ENCODE peak calls at places on chromosomes 13 and 19, in eight cellular contexts. One of them, this sample, is unnamed.

GRCh38 chr13:110665491-110666254 is 40.2 kb downstream of the CARS2 start:
- DNase-seq in fibroblast of lung: no peak
- DNase-seq in CD4-positive, CD25-positive, alpha-beta regulatory T cell: no peak
- DNase-seq in kidney tubule cell: no peak
- DNase-seq in HT1080: no peak
- DNase-seq in SHP77: no peak
- DNase-seq in nucleus accumbens: no peak
- DNase-seq in stimulated activated CD4-positive, alpha-beta T cell treated with anti-CD3 and anti-CD28 coated beads, Interleukin-15, amount 100 ng/mL, for 1 hour: no peak
- DNase-seq in this sample: no peak

GRCh38 chr13:112657850-112658445 is 31.9 kb upstream of the ATP11A start:
- DNase-seq in fibroblast of lung: peak; percentile 72
- DNase-seq in CD4-positive, CD25-positive, alpha-beta regulatory T cell: no peak
- DNase-seq in kidney tubule cell: peak; percentile 99
- DNase-seq in HT1080: peak; percentile 27
- DNase-seq in SHP77: peak; percentile 43
- DNase-seq in nucleus accumbens: no peak
- DNase-seq in stimulated activated CD4-positive, alpha-beta T cell treated with anti-CD3 and anti-CD28 coated beads, Interleukin-15, amount 100 ng/mL, for 1 hour: no peak
- DNase-seq in this sample: peak; percentile 63

GRCh38 chr19:708154-709141 is at the start of gene PALM:
- DNase-seq in fibroblast of lung: no peak
- DNase-seq in CD4-positive, CD25-positive, alpha-beta regulatory T cell: no peak
- DNase-seq in kidney tubule cell: no peak
- DNase-seq in HT1080: no peak
- DNase-seq in SHP77: no peak
- DNase-seq in nucleus accumbens: peak; percentile 25
- DNase-seq in stimulated activated CD4-positive, alpha-beta T cell treated with anti-CD3 and anti-CD28 coated beads, Interleukin-15, amount 100 ng/mL, for 1 hour: no peak
- DNase-seq in this sample: peak; percentile 15

GRCh38 chr13:114078501-114079451 is 53.6 kb downstream of the RASA3 start:
- DNase-seq in fibroblast of lung: peak; percentile 93
- DNase-seq in CD4-positive, CD25-positive, alpha-beta regulatory T cell: no peak
- DNase-seq in kidney tubule cell: no peak
- DNase-seq in HT1080: no peak
- DNase-seq in SHP77: no peak
- DNase-seq in nucleus accumbens: no peak
- DNase-seq in stimulated activated CD4-positive, alpha-beta T cell treated with anti-CD3 and anti-CD28 coated beads, Interleukin-15, amount 100 ng/mL, for 1 hour: no peak
- DNase-seq in this sample: peak; percentile 84

GRCh38 chr13:24502567-24503375 is 9.8 kb downstream of the PARP4 start:
- DNase-seq in fibroblast of lung: peak; percentile 77
- DNase-seq in CD4-positive, CD25-positive, alpha-beta regulatory T cell: no peak
- DNase-seq in kidney tubule cell: peak; percentile 89
- DNase-seq in HT1080: peak; percentile 77
- DNase-seq in SHP77: no peak
- DNase-seq in nucleus accumbens: no peak
- DNase-seq in stimulated activated CD4-positive, alpha-beta T cell treated with anti-CD3 and anti-CD28 coated beads, Interleukin-15, amount 100 ng/mL, for 1 hour: no peak
- DNase-seq in this sample: peak; percentile 92

GRCh38 chr19:6421075-6422014 is 3.3 kb downstream of the KHSRP start:
- DNase-seq in fibroblast of lung: no peak
- DNase-seq in CD4-positive, CD25-positive, alpha-beta regulatory T cell: no peak
- DNase-seq in kidney tubule cell: no peak
- DNase-seq in HT1080: no peak
- DNase-seq in SHP77: no peak
- DNase-seq in nucleus accumbens: no peak
- DNase-seq in stimulated activated CD4-positive, alpha-beta T cell treated with anti-CD3 and anti-CD28 coated beads, Interleukin-15, amount 100 ng/mL, for 1 hour: no peak
- DNase-seq in this sample: no peak

GRCh38 chr13:60019119-60019993 is 144.4 kb downstream of the DIAPH3 start:
- DNase-seq in fibroblast of lung: peak; percentile 8
- DNase-seq in CD4-positive, CD25-positive, alpha-beta regulatory T cell: peak; percentile 4
- DNase-seq in kidney tubule cell: peak; percentile 18
- DNase-seq in HT1080: no peak
- DNase-seq in SHP77: no peak
- DNase-seq in nucleus accumbens: no peak
- DNase-seq in stimulated activated CD4-positive, alpha-beta T cell treated with anti-CD3 and anti-CD28 coated beads, Interleukin-15, amount 100 ng/mL, for 1 hour: no peak
- DNase-seq in this sample: no peak

GRCh38 chr19:39444598-39445257 is 654 bp upstream of the SUPT5H start:
- DNase-seq in fibroblast of lung: peak; percentile 32
- DNase-seq in CD4-positive, CD25-positive, alpha-beta regulatory T cell: no peak
- DNase-seq in kidney tubule cell: peak; percentile 30
- DNase-seq in HT1080: no peak
- DNase-seq in SHP77: no peak
- DNase-seq in nucleus accumbens: no peak
- DNase-seq in stimulated activated CD4-positive, alpha-beta T cell treated with anti-CD3 and anti-CD28 coated beads, Interleukin-15, amount 100 ng/mL, for 1 hour: no peak
- DNase-seq in this sample: no peak

GRCh38 chr13:32585625-32586021 is 629 bp upstream of the PDS5B start:
- DNase-seq in fibroblast of lung: peak; percentile 56
- DNase-seq in CD4-positive, CD25-positive, alpha-beta regulatory T cell: no peak
- DNase-seq in kidney tubule cell: peak; percentile 12
- DNase-seq in HT1080: no peak
- DNase-seq in SHP77: no peak
- DNase-seq in nucleus accumbens: peak; percentile 9
- DNase-seq in stimulated activated CD4-positive, alpha-beta T cell treated with anti-CD3 and anti-CD28 coated beads, Interleukin-15, amount 100 ng/mL, for 1 hour: no peak
- DNase-seq in this sample: peak; percentile 3

GRCh38 chr13:83057119-83057518 is 825.2 kb downstream of the SLITRK1 start:
- DNase-seq in fibroblast of lung: peak; percentile 38
- DNase-seq in CD4-positive, CD25-positive, alpha-beta regulatory T cell: no peak
- DNase-seq in kidney tubule cell: no peak
- DNase-seq in HT1080: no peak
- DNase-seq in SHP77: no peak
- DNase-seq in nucleus accumbens: no peak
- DNase-seq in stimulated activated CD4-positive, alpha-beta T cell treated with anti-CD3 and anti-CD28 coated beads, Interleukin-15, amount 100 ng/mL, for 1 hour: no peak
- DNase-seq in this sample: peak; percentile 14

GRCh38 chr13:29743229-29743786 is 107.1 kb downstream of the UBL3 start:
- DNase-seq in fibroblast of lung: peak; percentile 76
- DNase-seq in CD4-positive, CD25-positive, alpha-beta regulatory T cell: no peak
- DNase-seq in kidney tubule cell: peak; percentile 46
- DNase-seq in HT1080: no peak
- DNase-seq in SHP77: no peak
- DNase-seq in nucleus accumbens: no peak
- DNase-seq in stimulated activated CD4-positive, alpha-beta T cell treated with anti-CD3 and anti-CD28 coated beads, Interleukin-15, amount 100 ng/mL, for 1 hour: no peak
- DNase-seq in this sample: no peak

GRCh38 chr19:18840288-18841260 is 8.8 kb downstream of the UPF1 start:
- DNase-seq in fibroblast of lung: no peak
- DNase-seq in CD4-positive, CD25-positive, alpha-beta regulatory T cell: no peak
- DNase-seq in kidney tubule cell: no peak
- DNase-seq in HT1080: no peak
- DNase-seq in SHP77: no peak
- DNase-seq in nucleus accumbens: no peak
- DNase-seq in stimulated activated CD4-positive, alpha-beta T cell treated with anti-CD3 and anti-CD28 coated beads, Interleukin-15, amount 100 ng/mL, for 1 hour: no peak
- DNase-seq in this sample: no peak

GRCh38 chr13:38662362-38662761 is 24.5 kb upstream of the FREM2 start:
- DNase-seq in fibroblast of lung: peak; percentile 87
- DNase-seq in CD4-positive, CD25-positive, alpha-beta regulatory T cell: no peak
- DNase-seq in kidney tubule cell: peak; percentile 29
- DNase-seq in HT1080: peak; percentile 43
- DNase-seq in SHP77: no peak
- DNase-seq in nucleus accumbens: no peak
- DNase-seq in stimulated activated CD4-positive, alpha-beta T cell treated with anti-CD3 and anti-CD28 coated beads, Interleukin-15, amount 100 ng/mL, for 1 hour: no peak
- DNase-seq in this sample: no peak

GRCh38 chr19:289651-290538 is 1.3 kb downstream of the PLPP2 start:
- DNase-seq in fibroblast of lung: peak; percentile 43
- DNase-seq in CD4-positive, CD25-positive, alpha-beta regulatory T cell: no peak
- DNase-seq in kidney tubule cell: peak; percentile 95
- DNase-seq in HT1080: peak; percentile 69
- DNase-seq in SHP77: no peak
- DNase-seq in nucleus accumbens: no peak
- DNase-seq in stimulated activated CD4-positive, alpha-beta T cell treated with anti-CD3 and anti-CD28 coated beads, Interleukin-15, amount 100 ng/mL, for 1 hour: no peak
- DNase-seq in this sample: no peak

GRCh38 chr13:19601749-19602725 is 31.4 kb upstream of the MPHOSPH8 start:
- DNase-seq in fibroblast of lung: peak; percentile 54
- DNase-seq in CD4-positive, CD25-positive, alpha-beta regulatory T cell: peak; percentile 6
- DNase-seq in kidney tubule cell: peak; percentile 61
- DNase-seq in HT1080: peak; percentile 61
- DNase-seq in SHP77: peak; percentile 56
- DNase-seq in nucleus accumbens: no peak
- DNase-seq in stimulated activated CD4-positive, alpha-beta T cell treated with anti-CD3 and anti-CD28 coated beads, Interleukin-15, amount 100 ng/mL, for 1 hour: no peak
- DNase-seq in this sample: peak; percentile 72

GRCh38 chr13:43300817-43301216 is 277.4 kb downstream of the DNAJC15 start:
- DNase-seq in fibroblast of lung: peak; percentile 29
- DNase-seq in CD4-positive, CD25-positive, alpha-beta regulatory T cell: no peak
- DNase-seq in kidney tubule cell: no peak
- DNase-seq in HT1080: peak; percentile 12
- DNase-seq in SHP77: no peak
- DNase-seq in nucleus accumbens: no peak
- DNase-seq in stimulated activated CD4-positive, alpha-beta T cell treated with anti-CD3 and anti-CD28 coated beads, Interleukin-15, amount 100 ng/mL, for 1 hour: no peak
- DNase-seq in this sample: no peak

GRCh38 chr19:17346109-17346671 is 8.8 kb downstream of the GTPBP3 start:
- DNase-seq in fibroblast of lung: peak; percentile 47
- DNase-seq in CD4-positive, CD25-positive, alpha-beta regulatory T cell: peak; percentile 68
- DNase-seq in kidney tubule cell: peak; percentile 71
- DNase-seq in HT1080: peak; percentile 70
- DNase-seq in SHP77: peak; percentile 33
- DNase-seq in nucleus accumbens: peak; percentile 30
- DNase-seq in stimulated activated CD4-positive, alpha-beta T cell treated with anti-CD3 and anti-CD28 coated beads, Interleukin-15, amount 100 ng/mL, for 1 hour: peak; percentile 53
- DNase-seq in this sample: peak; percentile 79

GRCh38 chr13:102277286-102277685 is 124.6 kb downstream of the FGF14 start:
- DNase-seq in fibroblast of lung: no peak
- DNase-seq in CD4-positive, CD25-positive, alpha-beta regulatory T cell: no peak
- DNase-seq in kidney tubule cell: no peak
- DNase-seq in HT1080: no peak
- DNase-seq in SHP77: no peak
- DNase-seq in nucleus accumbens: no peak
- DNase-seq in stimulated activated CD4-positive, alpha-beta T cell treated with anti-CD3 and anti-CD28 coated beads, Interleukin-15, amount 100 ng/mL, for 1 hour: no peak
- DNase-seq in this sample: no peak

GRCh38 chr13:73138276-73138950 is 79.6 kb downstream of the KLF5 start:
- DNase-seq in fibroblast of lung: peak; percentile 77
- DNase-seq in CD4-positive, CD25-positive, alpha-beta regulatory T cell: no peak
- DNase-seq in kidney tubule cell: peak; percentile 54
- DNase-seq in HT1080: peak; percentile 28
- DNase-seq in SHP77: no peak
- DNase-seq in nucleus accumbens: no peak
- DNase-seq in stimulated activated CD4-positive, alpha-beta T cell treated with anti-CD3 and anti-CD28 coated beads, Interleukin-15, amount 100 ng/mL, for 1 hour: no peak
- DNase-seq in this sample: peak; percentile 83

GRCh38 chr19:50250450-50251136 is 47.2 kb downstream of the MYH14 start:
- DNase-seq in fibroblast of lung: no peak
- DNase-seq in CD4-positive, CD25-positive, alpha-beta regulatory T cell: no peak
- DNase-seq in kidney tubule cell: no peak
- DNase-seq in HT1080: no peak
- DNase-seq in SHP77: no peak
- DNase-seq in nucleus accumbens: no peak
- DNase-seq in stimulated activated CD4-positive, alpha-beta T cell treated with anti-CD3 and anti-CD28 coated beads, Interleukin-15, amount 100 ng/mL, for 1 hour: no peak
- DNase-seq in this sample: no peak